ENCODE peak calls at places on chromosome 5, in eight cellular contexts. Y, A, T, S, F, J, V and P are unnamed samples.

GRCh38 chr5:78855026-78855425 is 130.1 kb downstream of the ARSB start:
- DNase-seq in T (no peak), Y (no peak), V (no peak), A (no peak), S (no peak), F (no peak), J (no peak), P (no peak)

GRCh38 chr5:60023255-60023654 is 129.7 kb upstream of the PDE4D start:
- DNase-seq in A (no peak), S (no peak), Y (no peak), T (no peak), F (no peak), J (no peak), V (no peak), P (no peak)

GRCh38 chr5:169581580-169582227 is 1.9 kb upstream of the SPDL1 start:
- DNase-seq in T (no peak), S (peak), F (peak), A (peak), Y (no peak), V (peak), J (peak), P (peak)

GRCh38 chr5:134145061-134145757 is 30.7 kb downstream of the TCF7 start:
- DNase-seq in S (no peak), J (no peak), V (no peak), T (no peak), F (no peak), A (no peak), Y (no peak), P (no peak)

GRCh38 chr5:148740966-148741742 is 85.3 kb upstream of the ADRB2 start:
- DNase-seq in Y (peak), F (no peak), V (no peak), J (no peak), A (peak), S (no peak), T (no peak), P (no peak)

GRCh38 chr5:91162534-91163381 is 220.4 kb downstream of the ARRDC3 start:
- DNase-seq in A (peak), Y (peak), V (peak), T (peak), J (peak), S (peak), F (peak), P (no peak)

GRCh38 chr5:133401731-133402347 is 210.5 kb downstream of the FSTL4 start:
- DNase-seq in T (no peak), S (peak), Y (no peak), A (no peak), V (no peak), J (no peak), F (no peak), P (no peak)

GRCh38 chr5:135033026-135033861 is 784 bp downstream of the PITX1 start:
- DNase-seq in J (peak), S (no peak), A (peak), Y (peak), T (no peak), F (no peak), V (no peak), P (peak)

GRCh38 chr5:103573411-103573810 is 10.8 kb upstream of the NUDT12 start:
- DNase-seq in T (no peak), Y (no peak), V (no peak), A (no peak), F (no peak), J (no peak), S (no peak), P (no peak)

GRCh38 chr5:137273511-137273910 is 225.6 kb downstream of the SPOCK1 start:
- DNase-seq in V (no peak), J (no peak), A (peak), F (no peak), T (no peak), S (no peak), Y (no peak), P (no peak)

GRCh38 chr5:112957970-112958773 is 18.4 kb upstream of the DCP2 start:
- DNase-seq in T (peak), F (peak), Y (peak), A (peak), J (peak), V (peak), S (peak), P (no peak)

GRCh38 chr5:176355400-176356178 is 6.0 kb downstream of the KIAA1191 start:
- DNase-seq in Y (no peak), F (no peak), T (no peak), J (no peak), A (no peak), S (no peak), V (no peak), P (no peak)

GRCh38 chr5:96922452-96923244 is 13.2 kb upstream of the LNPEP start:
- DNase-seq in Y (no peak), V (no peak), T (no peak), F (no peak), J (no peak), A (no peak), S (no peak), P (no peak)

GRCh38 chr5:164345173-164345572 is 839.8 kb downstream of the MAT2B start:
- DNase-seq in T (no peak), Y (no peak), A (peak), V (no peak), J (no peak), S (no peak), F (no peak), P (no peak)

DNA sequence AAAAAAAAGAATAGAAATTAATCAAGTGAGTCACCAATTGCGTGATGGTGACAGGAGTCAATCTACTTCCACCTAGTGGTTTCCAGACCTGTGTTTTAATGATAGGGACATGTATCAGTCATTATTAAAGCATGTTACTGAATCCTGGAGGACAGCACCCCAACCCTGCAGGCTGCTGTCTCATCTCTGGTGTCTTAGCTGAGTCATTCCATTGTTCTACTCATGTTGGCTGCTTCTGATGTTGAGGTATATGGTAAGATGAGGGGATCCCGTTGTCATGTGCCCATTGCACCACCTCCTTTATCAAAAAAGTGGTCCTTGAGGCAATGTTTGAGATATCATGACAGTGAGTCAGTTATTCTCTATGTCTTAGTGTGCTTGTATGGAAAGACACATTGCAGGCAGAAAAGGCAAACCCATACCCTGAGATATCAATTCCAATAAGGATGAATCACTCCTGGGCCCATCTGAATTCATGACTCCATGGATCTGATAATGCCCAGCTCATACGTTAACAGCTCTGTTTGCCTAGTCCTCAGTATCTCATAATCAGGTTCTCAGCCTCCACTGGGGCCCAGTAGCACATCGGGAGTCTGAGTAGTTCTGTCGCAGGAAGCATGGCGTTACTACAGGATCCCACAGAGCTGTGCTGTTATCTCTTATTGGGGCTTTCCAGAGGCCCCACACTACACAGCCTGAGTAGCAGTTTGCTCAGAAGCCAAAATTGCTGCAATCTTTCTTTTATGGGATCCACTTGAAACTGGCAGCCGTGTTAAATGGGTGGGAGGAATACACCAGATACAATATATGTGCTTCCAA is 31.2 kb downstream of the HMGCS1 start:
- DNase-seq in J (no peak), Y (no peak), S (no peak), T (no peak), F (no peak), V (no peak), A (peak), P (no peak)
- TF ChIP-seq CTCF in J (no peak), Y (no peak), S (no peak), T (no peak), F (no peak), V (no peak), A (no peak), P (no peak)

GRCh38 chr5:50968296-50969206 is 302.1 kb downstream of the PARP8 start:
- DNase-seq in S (no peak), Y (no peak), F (no peak), J (no peak), T (no peak), V (no peak), A (no peak), P (no peak)

GRCh38 chr5:50965621-50966362 is 299.4 kb downstream of the PARP8 start:
- DNase-seq in A (no peak), S (no peak), T (no peak), Y (no peak), F (no peak), V (no peak), J (no peak), P (no peak)

GRCh38 chr5:50966986-50967385 is 300.5 kb downstream of the PARP8 start:
- DNase-seq in V (no peak), Y (no peak), J (no peak), A (no peak), T (no peak), S (no peak), F (no peak), P (no peak)

GRCh38 chr5:50967388-50968039 is 301.1 kb downstream of the PARP8 start:
- DNase-seq in A (no peak), Y (no peak), F (no peak), V (no peak), T (no peak), J (peak), S (no peak), P (no peak)

DNA sequence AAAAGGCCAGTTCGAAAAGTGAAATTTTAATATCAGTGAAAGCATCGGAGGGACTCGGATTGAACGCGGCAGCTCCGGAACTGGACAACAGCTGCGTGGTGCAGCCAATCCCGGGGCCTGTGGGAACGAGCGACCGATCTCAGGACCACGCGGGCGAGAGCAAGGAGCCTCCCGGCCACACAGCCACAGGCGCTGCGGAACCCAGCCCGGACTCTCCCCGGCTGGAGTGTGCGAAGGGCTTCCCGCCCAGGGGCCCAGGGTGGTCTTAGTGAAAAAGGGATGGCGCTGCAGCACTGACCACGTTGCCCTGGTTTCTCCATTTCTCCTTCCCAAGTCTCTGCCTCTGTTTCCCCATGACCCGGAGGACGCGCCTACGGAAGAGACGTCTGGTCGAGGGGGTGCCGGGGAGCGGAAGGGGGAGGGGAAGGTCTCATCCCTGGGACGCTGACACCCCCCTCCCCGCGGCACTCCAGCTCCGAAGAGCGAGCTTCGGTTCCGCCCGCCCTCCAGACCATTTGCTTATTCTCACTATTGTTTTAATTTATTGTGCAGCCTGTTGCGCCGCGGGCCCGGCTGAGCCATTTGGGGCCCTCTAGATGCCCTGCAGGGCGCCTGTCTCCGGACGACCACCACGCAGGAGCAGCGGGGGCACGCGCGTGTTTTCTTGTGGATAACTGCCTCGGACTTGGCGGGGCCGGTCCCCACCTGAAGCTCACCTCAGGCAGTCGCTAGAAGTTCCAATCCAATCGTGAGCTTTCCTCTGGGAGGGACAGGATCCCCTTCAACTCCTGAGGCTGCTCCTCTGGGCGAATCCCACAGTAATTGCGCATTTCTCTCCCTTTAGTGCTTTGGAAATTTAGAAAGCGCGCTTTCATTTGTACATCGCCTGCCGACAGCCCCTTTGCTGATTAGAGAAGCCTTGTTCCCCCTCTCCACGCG is 303.0 kb downstream of the PARP8 start:
- DNase-seq in V (no peak), J (no peak), A (no peak), T (no peak), S (no peak), Y (no peak), F (no peak), P (peak)
- H3K4me3 ChIP-seq in V (no peak), J (peak), A (peak), T (peak), S (no peak), Y (no peak), F (peak), P (peak)

DNA sequence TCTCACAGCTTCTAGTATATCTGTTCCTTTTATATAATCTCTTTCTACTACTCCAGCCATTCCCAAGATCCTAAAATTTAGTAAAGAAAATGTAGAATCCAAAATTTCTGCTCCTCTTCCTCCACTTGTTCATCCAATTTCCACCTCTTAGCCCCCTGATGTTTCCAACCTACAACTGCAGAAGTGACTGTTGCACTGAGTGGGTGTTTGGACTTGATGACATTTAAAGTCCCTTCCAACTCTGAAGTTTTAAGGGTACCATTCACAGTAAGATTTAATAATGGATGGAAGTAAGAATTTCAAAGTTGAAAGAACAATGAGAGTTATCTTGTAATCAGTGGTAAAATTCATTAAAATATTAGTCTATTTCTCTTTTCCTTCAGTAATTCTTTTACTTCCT is 5.5 kb downstream of the DIAPH1 start:
- DNase-seq in J (no peak), F (no peak), T (no peak), V (no peak), A (no peak), S (no peak), Y (no peak), P (no peak)
- TF ChIP-seq CTCF in J (no peak), F (no peak), T (no peak), V (no peak), A (peak), S (no peak), Y (no peak), P (no peak)

GRCh38 chr5:35112300-35112699 is 64.6 kb upstream of the AGXT2 start:
- DNase-seq in S (no peak), T (no peak), J (no peak), F (no peak), V (no peak), Y (no peak), A (no peak), P (no peak)
- H3K4me3 ChIP-seq in S (no peak), T (no peak), J (no peak), F (no peak), V (no peak), Y (no peak), A (no peak), P (no peak)

GRCh38 chr5:45639038-45639437 is 57.1 kb downstream of the HCN1 start:
- DNase-seq in J (no peak), A (no peak), V (no peak), F (no peak), T (no peak), Y (no peak), S (no peak), P (no peak)
- TF ChIP-seq CTCF in J (no peak), A (no peak), V (no peak), F (no peak), T (no peak), Y (no peak), S (no peak), P (no peak)

DNA sequence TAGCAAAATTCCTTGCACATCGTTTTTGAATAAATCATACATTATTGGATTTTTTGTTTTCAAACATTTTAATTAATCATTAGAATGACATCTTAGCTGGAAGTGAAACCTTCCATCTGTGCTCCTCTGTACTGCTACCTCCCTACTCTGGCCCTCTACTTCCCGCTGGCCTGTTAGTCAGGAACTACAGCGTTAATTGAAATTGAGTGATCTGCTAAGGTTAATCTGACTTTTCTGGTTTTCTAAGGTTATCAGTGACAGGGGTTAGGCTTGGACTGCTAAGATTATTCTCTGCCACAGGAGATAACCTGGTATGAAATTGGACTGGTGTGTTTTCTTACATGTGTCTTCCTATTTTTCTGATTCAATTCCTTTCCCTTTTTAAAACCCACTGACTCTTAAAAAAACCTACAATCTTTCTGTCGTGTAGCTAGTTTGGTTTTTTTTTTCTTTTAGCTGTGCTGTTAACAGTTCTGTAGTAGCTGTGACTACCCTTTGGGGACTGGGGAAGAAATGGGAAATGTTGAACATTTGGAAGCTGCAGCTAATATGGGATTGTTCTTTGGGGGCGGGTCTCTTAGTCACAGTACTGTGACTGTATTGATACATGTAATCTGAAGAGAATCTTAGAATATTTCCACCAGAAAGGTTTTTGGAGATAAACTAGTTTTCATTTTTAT is 4.6 kb downstream of the KIF2A start:
- DNase-seq in S (no peak), V (no peak), T (no peak), J (no peak), A (no peak), F (no peak), Y (no peak), P (no peak)
- H3K4me3 ChIP-seq in S (no peak), V (no peak), T (no peak), J (no peak), A (no peak), F (no peak), Y (no peak), P (no peak)

GRCh38 chr5:122264610-122265009 is 47.4 kb upstream of the SNCAIP start:
- DNase-seq in T (no peak), J (no peak), V (no peak), A (no peak), Y (no peak), S (no peak), F (no peak), P (no peak)

GRCh38 chr5:122262107-122262506 is 49.9 kb upstream of the SNCAIP start:
- DNase-seq in F (no peak), V (no peak), A (peak), Y (no peak), S (no peak), J (no peak), T (no peak), P (no peak)

GRCh38 chr5:122263352-122264030 is 48.5 kb upstream of the SNCAIP start:
- DNase-seq in A (peak), V (no peak), T (no peak), F (no peak), Y (peak), J (no peak), S (no peak), P (no peak)

GRCh38 chr5:122267195-122267594 is 44.8 kb upstream of the SNCAIP start:
- DNase-seq in A (no peak), V (no peak), T (no peak), F (no peak), S (no peak), J (no peak), Y (no peak), P (no peak)
- TF ChIP-seq CTCF in A (no peak), V (no peak), T (no peak), F (no peak), S (no peak), J (no peak), Y (no peak), P (no peak)

GRCh38 chr5:141050622-141051525 is at the start of gene PCDHB1:
- DNase-seq in T (no peak), S (no peak), V (no peak), A (no peak), Y (no peak), J (no peak), F (no peak), P (no peak)

DNA sequence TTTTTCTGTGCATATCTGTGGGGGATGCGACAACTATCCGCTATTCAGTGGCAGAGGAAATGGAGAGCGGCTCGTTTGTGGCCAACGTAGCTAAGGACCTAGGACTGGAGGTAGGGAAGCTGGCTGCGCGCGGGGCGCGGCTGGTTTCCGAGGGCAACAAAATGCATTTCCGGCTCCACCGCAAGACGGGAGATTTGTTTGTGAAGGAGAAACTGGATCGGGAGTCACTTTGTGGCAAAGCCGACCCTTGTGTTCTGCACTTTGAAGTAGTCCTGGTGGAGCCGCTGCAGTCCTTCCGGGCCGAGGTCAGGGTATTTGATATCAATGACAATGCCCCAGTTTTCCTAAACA is 327 bp downstream of the PCDHB1 start:
- DNase-seq in S (no peak), F (no peak), J (no peak), A (no peak), Y (no peak), T (no peak), V (no peak), P (peak)
- H3K4me3 ChIP-seq in S (no peak), F (peak), J (peak), A (peak), Y (no peak), T (peak), V (peak), P (peak)

GRCh38 chr5:157366741-157367684 is 93.0 kb upstream of the NIPAL4 start:
- DNase-seq in S (no peak), J (no peak), F (no peak), T (no peak), A (peak), V (peak), Y (peak), P (no peak)
- TF ChIP-seq CTCF in S (no peak), J (peak), F (no peak), T (no peak), A (peak), V (peak), Y (peak), P (no peak)

GRCh38 chr5:17182494-17182893 is 34.9 kb upstream of the BASP1 start:
- DNase-seq in J (no peak), Y (no peak), T (no peak), F (no peak), V (no peak), S (no peak), A (peak), P (no peak)

GRCh38 chr5:17180957-17181723 is 36.3 kb upstream of the BASP1 start:
- DNase-seq in A (peak), Y (peak), T (no peak), J (no peak), F (no peak), S (no peak), V (no peak), P (no peak)

GRCh38 chr5:17178316-17178715 is 39.1 kb upstream of the BASP1 start:
- DNase-seq in T (no peak), S (no peak), V (no peak), Y (no peak), F (no peak), J (no peak), A (peak), P (no peak)

GRCh38 chr5:17182966-17183365 is 34.5 kb upstream of the BASP1 start:
- DNase-seq in T (no peak), A (peak), F (no peak), S (no peak), V (no peak), J (no peak), Y (no peak), P (no peak)

GRCh38 chr5:17180330-17180843 is 37.0 kb upstream of the BASP1 start:
- DNase-seq in V (no peak), S (no peak), J (no peak), A (no peak), Y (no peak), F (no peak), T (no peak), P (no peak)
- H3K4me3 ChIP-seq in V (no peak), S (no peak), J (no peak), A (no peak), Y (no peak), F (no peak), T (no peak), P (no peak)